ENCODE peak calls at places on chromosomes 16 and 17, in six cellular contexts. E, U, F, I, L and S are unnamed samples.
A peak's percentile ranks its signal among the peaks of the same experiment; 100 is the strongest.

GRCh38 chr16:63289834-63290460 is 1253.7 kb upstream of the CDH8 start:
- DNase-seq in I (no peak), L (peak; percentile 73), F (no peak), U (no peak), E (peak; percentile 0), S (peak; percentile 43)

GRCh38 chr16:84928679-84929420 is 82.5 kb downstream of the ZDHHC7 start:
- DNase-seq in E (no peak), U (no peak), I (no peak), L (no peak), F (no peak), S (no peak)

GRCh38 chr17:18379246-18380146 is 1.9 kb downstream of the EVPLL start:
- DNase-seq in L (no peak), E (no peak), F (no peak), U (no peak), I (no peak), S (no peak)

GRCh38 chr17:77640916-77641605 is 317.4 kb upstream of the TNRC6C start:
- DNase-seq in L (no peak), U (no peak), F (no peak), E (no peak), I (no peak), S (no peak)

GRCh38 chr16:11677959-11678881 is 10.0 kb downstream of the SNN start:
- DNase-seq in I (no peak), E (no peak), U (no peak), F (no peak), L (no peak), S (no peak)

GRCh38 chr16:27154573-27155521 is 48.5 kb upstream of the KDM8 start:
- DNase-seq in L (peak; percentile 61), I (peak; percentile 54), U (peak; percentile 78), F (peak; percentile 82), E (no peak), S (peak; percentile 68)

GRCh38 chr17:60781880-60782412 is 104.3 kb downstream of the BCAS3 start:
- DNase-seq in E (no peak), I (no peak), L (no peak), U (no peak), F (no peak), S (no peak)

GRCh38 chr16:17224859-17225258 is 245.9 kb downstream of the XYLT1 start:
- DNase-seq in U (no peak), E (no peak), L (peak; percentile 91), F (peak; percentile 78), I (peak; percentile 13), S (peak; percentile 46)

GRCh38 chr17:17840751-17841591 is 4.2 kb upstream of the SREBF1 start:
- DNase-seq in F (no peak), I (no peak), L (peak; percentile 87), E (no peak), U (no peak), S (peak; percentile 59)

GRCh38 chr17:4152471-4152870 is 9.5 kb downstream of the CYB5D2 start:
- DNase-seq in I (no peak), E (no peak), U (no peak), F (no peak), L (no peak), S (no peak)

GRCh38 chr16:79211581-79211980 is 389.0 kb downstream of the MAF start:
- DNase-seq in F (no peak), U (no peak), I (no peak), L (no peak), E (no peak), S (no peak)

GRCh38 chr17:39703913-39704312 is 4.0 kb downstream of the ERBB2 start:
- DNase-seq in F (no peak), E (no peak), L (no peak), I (no peak), U (no peak), S (no peak)